ENCODE peak calls at places on chromosomes 2 and 18, in four cellular contexts. One of them, this sample, is unnamed.

GRCh38 chr2:15901808-15902130 is 38.6 kb upstream of the MYCN start:
- DNase-seq in NCI-H1930: no peak
- DNase-seq in RPMI8226: no peak
- DNase-seq in spleen: no peak
- DNase-seq in this sample: no peak

GRCh38 chr18:11165138-11165537 is 15.8 kb upstream of the PIEZO2 start:
- DNase-seq in NCI-H1930: no peak
- DNase-seq in RPMI8226: no peak
- DNase-seq in spleen: no peak
- DNase-seq in this sample: no peak

GRCh38 chr2:19532797-19533196 is 174.4 kb upstream of the OSR1 start:
- DNase-seq in NCI-H1930: no peak
- DNase-seq in RPMI8226: no peak
- DNase-seq in spleen: no peak
- DNase-seq in this sample: no peak

GRCh38 chr2:47357475-47357874 is 45.5 kb upstream of the MSH2 start:
- DNase-seq in NCI-H1930: no peak
- DNase-seq in RPMI8226: peak; percentile 51
- DNase-seq in spleen: no peak
- DNase-seq in this sample: peak; percentile 33

GRCh38 chr2:239152239-239152915 is 248.4 kb downstream of the HDAC4 start:
- DNase-seq in NCI-H1930: no peak
- DNase-seq in RPMI8226: no peak
- DNase-seq in spleen: peak; percentile 68
- DNase-seq in this sample: no peak

GRCh38 chr2:132037527-132038178 is 124.1 kb downstream of the ANKRD30BL start:
- DNase-seq in NCI-H1930: peak; percentile 9
- DNase-seq in RPMI8226: no peak
- DNase-seq in spleen: peak; percentile 63
- DNase-seq in this sample: no peak

GRCh38 chr2:128394004-128394730 is 75.5 kb upstream of the HS6ST1 start:
- DNase-seq in NCI-H1930: no peak
- DNase-seq in RPMI8226: no peak
- DNase-seq in spleen: peak; percentile 23
- DNase-seq in this sample: no peak

GRCh38 chr2:95165030-95165370 is 609 bp upstream of the ZNF2 start:
- DNase-seq in NCI-H1930: no peak
- DNase-seq in RPMI8226: no peak
- DNase-seq in spleen: no peak
- DNase-seq in this sample: no peak

GRCh38 chr18:28890796-28891195 is 713.9 kb upstream of the CDH2 start:
- DNase-seq in NCI-H1930: no peak
- DNase-seq in RPMI8226: no peak
- DNase-seq in spleen: no peak
- DNase-seq in this sample: no peak

GRCh38 chr2:38174646-38175096 is 98.7 kb upstream of the CYP1B1 start:
- DNase-seq in NCI-H1930: no peak
- DNase-seq in RPMI8226: no peak
- DNase-seq in spleen: no peak
- DNase-seq in this sample: peak; percentile 93

GRCh38 chr2:147214900-147215299 is 629.9 kb upstream of the ACVR2A start:
- DNase-seq in NCI-H1930: no peak
- DNase-seq in RPMI8226: no peak
- DNase-seq in spleen: no peak
- DNase-seq in this sample: no peak